ENCODE peak calls at places on chromosomes 16 and 17, in six cellular contexts. N, S, I, Y, V and O are unnamed samples.

GRCh38 chr16:75065149-75065807 is 51.3 kb downstream of the LDHD start:
- DNase-seq in V (peak; percentile 48), Y (no peak), S (peak; percentile 28), N (no peak), I (no peak), O (peak; percentile 12)

GRCh38 chr17:76567634-76568432 is 17.8 kb downstream of the ST6GALNAC2 start:
- DNase-seq in N (no peak), Y (no peak), V (no peak), S (no peak), I (peak; percentile 68), O (peak; percentile 70)

GRCh38 chr16:58280846-58281301 is 14.0 kb downstream of the PRSS54 start:
- DNase-seq in I (no peak), N (no peak), S (no peak), V (no peak), Y (no peak), O (no peak)

GRCh38 chr17:42985225-42985624 is 4.9 kb downstream of the RUNDC1 start:
- DNase-seq in N (no peak), Y (no peak), S (no peak), V (no peak), I (no peak), O (peak; percentile 97)

GRCh38 chr16:23420011-23420410 is 33.0 kb downstream of the COG7 start:
- DNase-seq in Y (no peak), N (no peak), I (no peak), V (no peak), S (no peak), O (no peak)

GRCh38 chr17:79628861-79629547 is 18.2 kb upstream of the RBFOX3 start:
- DNase-seq in I (peak; percentile 10), S (no peak), N (peak; percentile 5), V (peak; percentile 14), Y (no peak), O (no peak)

GRCh38 chr16:47888142-47888541 is 267.7 kb downstream of the ABCC12 start:
- DNase-seq in Y (no peak), N (no peak), S (no peak), I (no peak), V (no peak), O (no peak)

GRCh38 chr17:59633658-59634359 is 14.1 kb downstream of the CLTC start:
- DNase-seq in V (no peak), S (no peak), N (no peak), Y (no peak), I (no peak), O (no peak)

GRCh38 chr17:77376795-77377751 is 236.3 kb downstream of the SEC14L1 start:
- DNase-seq in S (no peak), Y (peak; percentile 79), V (no peak), N (peak; percentile 90), I (no peak), O (no peak)

GRCh38 chr17:43975898-43976297 is 22.2 kb upstream of the PYY start:
- DNase-seq in S (no peak), V (no peak), N (no peak), I (no peak), Y (no peak), O (no peak)

GRCh38 chr16:81693047-81693446 is 86.0 kb upstream of the PLCG2 start:
- DNase-seq in S (no peak), Y (no peak), N (no peak), I (no peak), V (no peak), O (no peak)

GRCh38 chr17:59427425-59427921 is 96.0 kb downstream of the YPEL2 start:
- DNase-seq in Y (no peak), N (no peak), I (no peak), S (no peak), V (no peak), O (peak; percentile 65)

GRCh38 chr16:66224636-66225035 is 141.9 kb upstream of the CDH5 start:
- DNase-seq in N (no peak), S (no peak), V (no peak), Y (no peak), I (no peak), O (no peak)

GRCh38 chr16:53094013-53094630 is 39.3 kb downstream of the CHD9 start:
- DNase-seq in I (peak; percentile 60), S (peak; percentile 3), Y (no peak), V (no peak), N (peak; percentile 49), O (peak; percentile 90)

GRCh38 chr16:79066621-79067020 is 533.9 kb downstream of the MAF start:
- DNase-seq in I (no peak), S (no peak), V (no peak), N (peak; percentile 22), Y (no peak), O (no peak)

GRCh38 chr17:48330877-48331276 is 99.1 kb downstream of the SKAP1 start:
- DNase-seq in N (no peak), Y (no peak), S (no peak), V (no peak), I (no peak), O (no peak)

GRCh38 chr17:76887809-76888208 is 19.6 kb downstream of the MGAT5B start:
- DNase-seq in S (no peak), V (no peak), Y (no peak), N (no peak), I (no peak), O (no peak)

GRCh38 chr17:1123397-1124237 is 56.2 kb downstream of the ABR start:
- DNase-seq in S (no peak), I (no peak), Y (no peak), N (no peak), V (no peak), O (no peak)

GRCh38 chr17:6464446-6465041 is 20.3 kb downstream of the PIMREG start:
- DNase-seq in V (no peak), S (no peak), I (peak; percentile 19), Y (no peak), N (no peak), O (no peak)

GRCh38 chr16:79176987-79177386 is 423.6 kb downstream of the MAF start:
- DNase-seq in S (no peak), V (no peak), Y (no peak), I (peak; percentile 49), N (no peak), O (no peak)

GRCh38 chr17:72705905-72706395 is 386.5 kb downstream of the SLC39A11 start:
- DNase-seq in V (no peak), I (no peak), N (no peak), Y (no peak), S (no peak), O (no peak)

GRCh38 chr17:80501739-80502577 is 25.6 kb upstream of the NPTX1 start:
- DNase-seq in I (no peak), Y (no peak), N (no peak), V (no peak), S (no peak), O (no peak)

GRCh38 chr17:35889818-35890773 is 9.9 kb upstream of the CCL5 start:
- DNase-seq in I (no peak), N (peak; percentile 63), V (no peak), S (no peak), Y (no peak), O (no peak)

GRCh38 chr17:30092886-30093285 is 23.7 kb upstream of the NSRP1 start:
- DNase-seq in Y (no peak), I (no peak), V (no peak), S (no peak), N (no peak), O (no peak)

GRCh38 chr17:48610282-48611211 is at the start of gene HOXB7:
- DNase-seq in Y (no peak), V (peak; percentile 62), S (no peak), N (peak; percentile 80), I (no peak), O (peak; percentile 11)

GRCh38 chr17:1485311-1485747 is 7.2 kb downstream of the MYO1C start:
- DNase-seq in N (no peak), Y (no peak), S (no peak), I (no peak), V (no peak), O (no peak)

GRCh38 chr16:86210403-86211193 is 299.7 kb upstream of the FOXF1 start:
- DNase-seq in V (no peak), S (no peak), I (no peak), Y (no peak), N (no peak), O (no peak)

GRCh38 chr16:397135-397661 is at the start of gene NME4:
- DNase-seq in I (no peak), V (no peak), N (no peak), S (peak; percentile 23), Y (no peak), O (no peak)

GRCh38 chr17:37490638-37491614 is 1.2 kb downstream of the DUSP14 start:
- DNase-seq in Y (no peak), V (no peak), N (peak; percentile 77), I (no peak), S (no peak), O (peak; percentile 39)

GRCh38 chr17:37555386-37555785 is 53.8 kb downstream of the SYNRG start:
- DNase-seq in I (no peak), N (no peak), V (no peak), Y (no peak), S (no peak), O (no peak)

GRCh38 chr16:17937003-17937402 is 399.5 kb downstream of the NPIPA8 start:
- DNase-seq in I (no peak), V (no peak), S (no peak), N (no peak), Y (no peak), O (no peak)

GRCh38 chr17:50095626-50096037 is 481 bp downstream of the PDK2 start:
- DNase-seq in V (no peak), I (no peak), S (no peak), Y (no peak), N (no peak), O (no peak)

GRCh38 chr17:80147035-80147939 is at the start of gene EIF4A3:
- DNase-seq in S (peak; percentile 98), N (peak; percentile 99), I (peak; percentile 99), V (peak; percentile 95), Y (peak; percentile 98), O (peak; percentile 99)

GRCh38 chr16:87178977-87179376 is 138.2 kb downstream of the C16orf95 start:
- DNase-seq in S (no peak), Y (no peak), N (peak; percentile 62), V (no peak), I (no peak), O (no peak)

GRCh38 chr16:46568472-46569230 is 52.5 kb downstream of the SHCBP1 start:
- DNase-seq in Y (no peak), N (no peak), I (no peak), S (no peak), V (no peak), O (no peak)

GRCh38 chr17:17749921-17750320 is 68.7 kb downstream of the RAI1 start:
- DNase-seq in S (peak; percentile 44), I (no peak), V (peak; percentile 43), Y (no peak), N (peak; percentile 57), O (peak; percentile 22)